ENCODE peak calls at places on chromosomes 4 and X, in six cellular contexts. One of them, this sample, is unnamed.

GRCh38 chr4:148857234-148857972 is 415.2 kb upstream of the NR3C2 start:
- DNase-seq in EL: no peak
- DNase-seq in NCI-H1694: no peak
- DNase-seq in fibroblast of pulmonary artery: peak
- DNase-seq in midbrain: no peak
- DNase-seq in HFFc6: no peak
- DNase-seq in this sample: no peak

GRCh38 chr4:40962551-40963185 is 212.9 kb downstream of the NSUN7 start:
- DNase-seq in fibroblast of pulmonary artery: peak
- DNase-seq in HFFc6: no peak
- DNase-seq in midbrain: no peak
- DNase-seq in EL: no peak
- DNase-seq in NCI-H1694: no peak
- DNase-seq in this sample: no peak

GRCh38 chrX:136030357-136031225 is 45.4 kb downstream of the SLC9A6 start:
- DNase-seq in NCI-H1694: no peak
- DNase-seq in fibroblast of pulmonary artery: peak
- DNase-seq in midbrain: no peak
- DNase-seq in EL: peak
- DNase-seq in HFFc6: peak
- DNase-seq in this sample: peak

GRCh38 chrX:139882299-139882698 is 50.6 kb downstream of the ATP11C start:
- DNase-seq in HFFc6: no peak
- DNase-seq in midbrain: no peak
- DNase-seq in NCI-H1694: no peak
- DNase-seq in EL: peak
- DNase-seq in fibroblast of pulmonary artery: peak
- DNase-seq in this sample: no peak

GRCh38 chrX:129540725-129541184 is 696 bp downstream of the OCRL start:
- DNase-seq in fibroblast of pulmonary artery: no peak
- DNase-seq in NCI-H1694: no peak
- DNase-seq in HFFc6: no peak
- DNase-seq in midbrain: no peak
- DNase-seq in EL: no peak
- DNase-seq in this sample: peak

GRCh38 chrX:108447303-108447702 is 7.7 kb downstream of the COL4A5 start:
- DNase-seq in midbrain: no peak
- DNase-seq in NCI-H1694: no peak
- DNase-seq in EL: peak
- DNase-seq in HFFc6: no peak
- DNase-seq in fibroblast of pulmonary artery: peak
- DNase-seq in this sample: no peak

GRCh38 chr4:87589531-87589930 is 18.8 kb upstream of the DSPP start:
- DNase-seq in NCI-H1694: no peak
- DNase-seq in EL: peak
- DNase-seq in fibroblast of pulmonary artery: peak
- DNase-seq in midbrain: no peak
- DNase-seq in HFFc6: peak
- DNase-seq in this sample: no peak

GRCh38 chrX:68692651-68693050 is 45.2 kb downstream of the STARD8 start:
- DNase-seq in midbrain: no peak
- DNase-seq in HFFc6: peak
- DNase-seq in NCI-H1694: no peak
- DNase-seq in fibroblast of pulmonary artery: no peak
- DNase-seq in EL: peak
- DNase-seq in this sample: no peak

GRCh38 chrX:80354966-80355465 is 65.2 kb upstream of the TENT5D start:
- DNase-seq in EL: no peak
- DNase-seq in NCI-H1694: no peak
- DNase-seq in HFFc6: no peak
- DNase-seq in fibroblast of pulmonary artery: no peak
- DNase-seq in midbrain: no peak
- DNase-seq in this sample: no peak

GRCh38 chrX:42978655-42979379 is 200.9 kb upstream of the PPP1R2C start:
- DNase-seq in midbrain: no peak
- DNase-seq in EL: no peak
- DNase-seq in NCI-H1694: no peak
- DNase-seq in HFFc6: no peak
- DNase-seq in fibroblast of pulmonary artery: no peak
- DNase-seq in this sample: no peak

GRCh38 chr4:100042235-100042634 is 92.2 kb upstream of the H2AZ1 start:
- DNase-seq in HFFc6: no peak
- DNase-seq in NCI-H1694: no peak
- DNase-seq in midbrain: no peak
- DNase-seq in EL: no peak
- DNase-seq in fibroblast of pulmonary artery: peak
- DNase-seq in this sample: no peak

GRCh38 chr4:177117256-177117655 is 192.4 kb upstream of the NEIL3 start:
- DNase-seq in HFFc6: no peak
- DNase-seq in midbrain: no peak
- DNase-seq in fibroblast of pulmonary artery: no peak
- DNase-seq in EL: no peak
- DNase-seq in NCI-H1694: no peak
- DNase-seq in this sample: no peak

GRCh38 chrX:115372026-115372610 is 82.6 kb downstream of the LUZP4 start:
- DNase-seq in HFFc6: peak
- DNase-seq in midbrain: no peak
- DNase-seq in fibroblast of pulmonary artery: peak
- DNase-seq in NCI-H1694: no peak
- DNase-seq in EL: peak
- DNase-seq in this sample: no peak

GRCh38 chr4:87105101-87105852 is 115.1 kb downstream of the KLHL8 start:
- DNase-seq in fibroblast of pulmonary artery: no peak
- DNase-seq in NCI-H1694: no peak
- DNase-seq in midbrain: no peak
- DNase-seq in EL: no peak
- DNase-seq in HFFc6: no peak
- DNase-seq in this sample: no peak

GRCh38 chrX:16666541-16666940 is 16.6 kb downstream of the S100G start:
- DNase-seq in HFFc6: peak
- DNase-seq in fibroblast of pulmonary artery: no peak
- DNase-seq in midbrain: peak
- DNase-seq in EL: peak
- DNase-seq in NCI-H1694: no peak
- DNase-seq in this sample: no peak

GRCh38 chrX:109774706-109775105 is 41.6 kb upstream of the ACSL4 start:
- DNase-seq in fibroblast of pulmonary artery: peak
- DNase-seq in NCI-H1694: no peak
- DNase-seq in EL: peak
- DNase-seq in HFFc6: peak
- DNase-seq in midbrain: no peak
- DNase-seq in this sample: no peak

GRCh38 chrX:110146521-110146920 is 143.6 kb downstream of the TMEM164 start:
- DNase-seq in NCI-H1694: peak
- DNase-seq in EL: peak
- DNase-seq in midbrain: peak
- DNase-seq in HFFc6: no peak
- DNase-seq in fibroblast of pulmonary artery: peak
- DNase-seq in this sample: no peak

GRCh38 chr4:140769209-140769608 is 13.0 kb upstream of the TBC1D9 start:
- DNase-seq in NCI-H1694: no peak
- DNase-seq in HFFc6: no peak
- DNase-seq in EL: no peak
- DNase-seq in midbrain: no peak
- DNase-seq in fibroblast of pulmonary artery: no peak
- DNase-seq in this sample: no peak

GRCh38 chrX:111652719-111653118 is 28.3 kb upstream of the ALG13 start:
- DNase-seq in midbrain: no peak
- DNase-seq in NCI-H1694: peak
- DNase-seq in fibroblast of pulmonary artery: peak
- DNase-seq in HFFc6: no peak
- DNase-seq in EL: no peak
- DNase-seq in this sample: no peak

GRCh38 chr4:139875456-139875855 is 209.8 kb downstream of the MGST2 start:
- DNase-seq in EL: no peak
- DNase-seq in midbrain: no peak
- DNase-seq in fibroblast of pulmonary artery: no peak
- DNase-seq in NCI-H1694: peak
- DNase-seq in HFFc6: no peak
- DNase-seq in this sample: no peak

GRCh38 chr4:64883087-64883926 is 474.1 kb upstream of the TECRL start:
- DNase-seq in fibroblast of pulmonary artery: no peak
- DNase-seq in HFFc6: no peak
- DNase-seq in NCI-H1694: no peak
- DNase-seq in EL: no peak
- DNase-seq in midbrain: no peak
- DNase-seq in this sample: no peak

GRCh38 chr4:6806924-6807676 is 24.6 kb downstream of the KIAA0232 start:
- DNase-seq in midbrain: no peak
- DNase-seq in NCI-H1694: no peak
- DNase-seq in EL: peak
- DNase-seq in fibroblast of pulmonary artery: peak
- DNase-seq in HFFc6: no peak
- DNase-seq in this sample: no peak

GRCh38 chr4:152713951-152714705 is 34.3 kb upstream of the TMEM154 start:
- DNase-seq in fibroblast of pulmonary artery: no peak
- DNase-seq in EL: no peak
- DNase-seq in NCI-H1694: no peak
- DNase-seq in midbrain: no peak
- DNase-seq in HFFc6: no peak
- DNase-seq in this sample: no peak

GRCh38 chr4:124178449-124179021 is 534.0 kb downstream of the ANKRD50 start:
- DNase-seq in fibroblast of pulmonary artery: peak
- DNase-seq in NCI-H1694: no peak
- DNase-seq in midbrain: no peak
- DNase-seq in HFFc6: no peak
- DNase-seq in EL: no peak
- DNase-seq in this sample: no peak

GRCh38 chr4:144905286-144905685 is 192.7 kb downstream of the ANAPC10 start:
- DNase-seq in EL: no peak
- DNase-seq in HFFc6: no peak
- DNase-seq in NCI-H1694: no peak
- DNase-seq in fibroblast of pulmonary artery: peak
- DNase-seq in midbrain: no peak
- DNase-seq in this sample: no peak

GRCh38 chr4:30005995-30006394 is 714.2 kb upstream of the PCDH7 start:
- DNase-seq in NCI-H1694: no peak
- DNase-seq in midbrain: no peak
- DNase-seq in fibroblast of pulmonary artery: no peak
- DNase-seq in HFFc6: no peak
- DNase-seq in EL: no peak
- DNase-seq in this sample: no peak

GRCh38 chrX:15761564-15762191 is 23.6 kb downstream of the CA5B start:
- DNase-seq in midbrain: peak
- DNase-seq in EL: peak
- DNase-seq in fibroblast of pulmonary artery: peak
- DNase-seq in NCI-H1694: peak
- DNase-seq in HFFc6: peak
- DNase-seq in this sample: no peak